ENCODE peak calls at places on chromosomes 4 and X, in five cellular contexts. L is stimulated activated CD8-positive, alpha-beta memory T cell treated with anti-CD3 and anti-CD28 coated beads, Interleukin-4, amount 100 ng/mL, for 1 hour; F is iris pigment epithelial cell; I is coronary artery; O is hepatocyte. Z is an unnamed sample.

GRCh38 chr4:187436251-187436650 is 559.3 kb upstream of the ZFP42 start:
- DNase-seq in I (no peak), O (no peak), L (no peak), F (no peak), Z (peak; percentile 85)

GRCh38 chr4:153497988-153498967 is 32.1 kb downstream of the TMEM131L start:
- DNase-seq in F (peak; percentile 75), I (no peak), L (no peak), O (peak; percentile 36), Z (peak; percentile 58)

GRCh38 chr4:25002679-25003078 is 28.1 kb downstream of the LGI2 start:
- DNase-seq in I (no peak), O (no peak), F (no peak), L (no peak), Z (no peak)

GRCh38 chr4:28948501-28948900 is 1771.7 kb upstream of the PCDH7 start:
- DNase-seq in L (no peak), F (peak; percentile 39), I (no peak), O (no peak), Z (no peak)

GRCh38 chrX:94400488-94400887 is 726.5 kb downstream of the FAM133A start:
- DNase-seq in F (no peak), L (no peak), I (no peak), O (peak; percentile 18), Z (peak; percentile 33)

GRCh38 chr4:84967292-84967651 is 782 bp upstream of the WDFY3 start:
- DNase-seq in I (no peak), F (peak; percentile 49), O (no peak), L (no peak), Z (no peak)

GRCh38 chr4:23023121-23023520 is 330.4 kb downstream of the GBA3 start:
- DNase-seq in L (no peak), O (no peak), F (no peak), I (no peak), Z (peak; percentile 37)

GRCh38 chrX:43961699-43962098 is 11.5 kb downstream of the NDP start:
- DNase-seq in O (no peak), L (no peak), F (no peak), I (no peak), Z (no peak)

GRCh38 chr4:6855692-6856297 is 53.8 kb upstream of the TBC1D14 start:
- DNase-seq in O (peak; percentile 36), I (no peak), L (no peak), F (peak; percentile 91), Z (no peak)

GRCh38 chrX:43676960-43677582 is 21.0 kb downstream of the MAOA start:
- DNase-seq in I (no peak), O (peak; percentile 58), F (peak; percentile 64), L (no peak), Z (no peak)

GRCh38 chrX:43882294-43882681 is at the start of gene MAOB:
- DNase-seq in I (no peak), L (no peak), F (no peak), O (peak; percentile 69), Z (peak; percentile 10)

GRCh38 chr4:164482788-164483187 is 271.1 kb upstream of the SMIM31 start:
- DNase-seq in I (no peak), L (no peak), O (no peak), F (no peak), Z (no peak)

GRCh38 chr4:166324321-166324720 is 451.3 kb downstream of the TLL1 start:
- DNase-seq in L (no peak), F (peak; percentile 7), O (peak; percentile 40), I (no peak), Z (peak; percentile 75)

GRCh38 chrX:9677098-9677739 is 88.4 kb downstream of the GPR143 start:
- DNase-seq in F (peak; percentile 18), I (no peak), O (no peak), L (no peak), Z (peak; percentile 1)

GRCh38 chr4:3516836-3517730 is 15.1 kb downstream of the LRPAP1 start:
- DNase-seq in L (no peak), O (no peak), I (no peak), F (no peak), Z (no peak)

GRCh38 chrX:106957856-106958255 is 37.7 kb downstream of the CLDN2 start:
- DNase-seq in L (no peak), F (no peak), I (no peak), O (no peak), Z (no peak)

GRCh38 chr4:44738615-44739014 is 12.3 kb upstream of the GNPDA2 start:
- DNase-seq in O (peak; percentile 5), I (no peak), F (no peak), L (no peak), Z (no peak)

GRCh38 chr4:107265859-107266258 is 229.7 kb upstream of the DKK2 start:
- DNase-seq in F (no peak), O (no peak), I (no peak), L (no peak), Z (no peak)

GRCh38 chrX:136028383-136028984 is 43.2 kb downstream of the SLC9A6 start:
- DNase-seq in I (no peak), O (peak; percentile 35), F (peak; percentile 70), L (no peak), Z (peak; percentile 60)